ENCODE peak calls at places on chromosomes 16 and 17, in four cellular contexts. Z is right atrium auricular region; B is activated CD4-positive, alpha-beta T cell treated with anti-CD3 and anti-CD28 coated beads, Interleukin-2, amount 50 U/mL, for 1 hour; F is HFF-Myc. G is an unnamed sample.

GRCh38 chr16:88406096-88407041 is 23.6 kb downstream of the ZNF469 start:
- DNase-seq in F (no peak), B (no peak), Z (no peak), G (no peak)

GRCh38 chr16:19804538-19805323 is 79.9 kb downstream of the GPRC5B start:
- DNase-seq in B (peak), F (no peak), Z (peak), G (peak)

GRCh38 chr17:56678249-56679144 is 85.0 kb downstream of the NOG start:
- DNase-seq in Z (no peak), F (no peak), B (no peak), G (no peak)

GRCh38 chr17:31387438-31387837 is 4.0 kb upstream of the RAB11FIP4 start:
- DNase-seq in F (no peak), Z (no peak), B (no peak), G (no peak)

GRCh38 chr17:3512512-3513171 is 36.8 kb downstream of the ASPA start:
- DNase-seq in Z (peak), F (no peak), B (no peak), G (no peak)

GRCh38 chr17:72666519-72666874 is 426.0 kb downstream of the SLC39A11 start:
- DNase-seq in Z (no peak), F (peak), B (no peak), G (no peak)

GRCh38 chr17:40541873-40542561 is 23.3 kb downstream of the CCR7 start:
- DNase-seq in Z (no peak), B (no peak), F (no peak), G (no peak)

GRCh38 chr16:23071202-23072083 is 77.8 kb downstream of the USP31 start:
- DNase-seq in F (no peak), Z (no peak), B (no peak), G (no peak)

GRCh38 chr16:88373211-88373610 is 9.5 kb upstream of the ZNF469 start:
- DNase-seq in F (no peak), Z (no peak), B (no peak), G (no peak)

GRCh38 chr17:76085731-76086366 is 6.9 kb downstream of the ZACN start:
- DNase-seq in F (no peak), Z (no peak), B (no peak), G (no peak)

GRCh38 chr16:66972983-66973382 is 11.9 kb downstream of the CES3 start:
- DNase-seq in F (no peak), B (no peak), Z (no peak), G (no peak)

GRCh38 chr17:40303706-40304450 is 5.1 kb upstream of the RARA start:
- DNase-seq in F (no peak), Z (no peak), B (no peak), G (no peak)

GRCh38 chr16:17850626-17851265 is 380.0 kb upstream of the XYLT1 start:
- DNase-seq in F (no peak), B (no peak), Z (no peak), G (no peak)

GRCh38 chr17:41919165-41919817 is 540 bp upstream of the ACLY start:
- DNase-seq in B (peak), Z (no peak), F (no peak), G (no peak)

GRCh38 chr16:35305476-35305875 is 1846.1 kb downstream of the TP53TG3F start:
- DNase-seq in B (no peak), F (no peak), Z (no peak), G (no peak)

GRCh38 chr17:16879686-16880085 is 92.2 kb downstream of the TNFRSF13B start:
- DNase-seq in F (no peak), B (no peak), Z (peak), G (no peak)

GRCh38 chr16:87221633-87222032 is 95.6 kb downstream of the C16orf95 start:
- DNase-seq in B (no peak), F (no peak), Z (no peak), G (no peak)

GRCh38 chr16:3173892-3174617 is 13.9 kb upstream of the OR1F1 start:
- DNase-seq in Z (no peak), F (no peak), B (no peak), G (no peak)

GRCh38 chr17:17545031-17545820 is 46.3 kb downstream of the PEMT start:
- DNase-seq in B (no peak), Z (peak), F (no peak), G (no peak)

GRCh38 chr17:64679710-64680216 is 17.7 kb upstream of the SMURF2 start:
- DNase-seq in Z (no peak), F (peak), B (no peak), G (no peak)

GRCh38 chr17:6568186-6568758 is 11.9 kb upstream of the PITPNM3 start:
- DNase-seq in B (no peak), F (no peak), Z (no peak), G (no peak)

GRCh38 chr17:44043326-44043725 is 23.1 kb downstream of the LSM12 start:
- DNase-seq in B (no peak), F (no peak), Z (no peak), G (no peak)

GRCh38 chr17:77916771-77917481 is 41.6 kb upstream of the TNRC6C start:
- DNase-seq in Z (no peak), F (no peak), B (no peak), G (no peak)

GRCh38 chr17:68903294-68903693 is 51.9 kb downstream of the ABCA8 start:
- DNase-seq in B (no peak), Z (no peak), F (no peak), G (no peak)

GRCh38 chr16:81896902-81897301 is 114.4 kb downstream of the SDR42E1 start:
- DNase-seq in Z (no peak), B (no peak), F (no peak), G (no peak)

GRCh38 chr16:17470002-17470870 is 524 bp downstream of the XYLT1 start:
- DNase-seq in Z (peak), F (no peak), B (peak), G (no peak)

GRCh38 chr16:30413116-30413806 is 5.9 kb downstream of the ZNF771 start:
- DNase-seq in B (no peak), F (no peak), Z (no peak), G (no peak)

GRCh38 chr17:16886655-16887322 is 85.1 kb downstream of the TNFRSF13B start:
- DNase-seq in Z (peak), F (no peak), B (no peak), G (no peak)

GRCh38 chr17:48624544-48625501 is 1.3 kb downstream of the HOXB9 start:
- DNase-seq in Z (no peak), B (no peak), F (no peak), G (no peak)

GRCh38 chr16:85270365-85270764 is 158.1 kb upstream of the CIBAR2 start:
- DNase-seq in F (no peak), Z (no peak), B (no peak), G (no peak)

GRCh38 chr17:64180674-64181073 is 50.7 kb upstream of the ERN1 start:
- DNase-seq in Z (no peak), F (no peak), B (no peak), G (no peak)

GRCh38 chr16:18836702-18837101 is 35.4 kb upstream of the ARL6IP1 start:
- DNase-seq in F (no peak), B (no peak), Z (no peak), G (no peak)

GRCh38 chr16:81583893-81584705 is 139.5 kb downstream of the CMIP start:
- DNase-seq in B (no peak), F (peak), Z (no peak), G (no peak)

GRCh38 chr16:78667675-78668074 is 568.2 kb downstream of the WWOX start:
- DNase-seq in Z (no peak), F (no peak), B (no peak), G (no peak)

GRCh38 chr16:17316005-17316404 is 154.8 kb downstream of the XYLT1 start:
- DNase-seq in B (no peak), Z (no peak), F (no peak), G (no peak)